ENCODE peak calls at places on chromosomes 7 and 10, in seven cellular contexts. Y is fibroblast of pulmonary artery, A is mesenteric fat pad, X is RWPE1, B is HEK293T, R is T-helper 2 cell, N is T-helper 22 cell. T is an unnamed sample.
A peak's percentile ranks its signal among the peaks of the same experiment; 100 is the strongest.

GRCh38 chr10:104391150-104391968 is 37.7 kb downstream of the CFAP58 start:
- DNase-seq in Y (peak; percentile 12), A (no peak), X (peak; percentile 79), B (no peak), R (no peak), N (no peak), T (no peak)

GRCh38 chr10:21372651-21373410 is 152.7 kb downstream of the SKIDA1 start:
- DNase-seq in Y (peak; percentile 93), A (no peak), X (peak; percentile 83), B (peak; percentile 43), R (peak; percentile 1), N (no peak), T (no peak)

GRCh38 chr10:44520651-44521050 is 135.8 kb upstream of the CXCL12 start:
- DNase-seq in Y (no peak), A (no peak), X (no peak), B (no peak), R (no peak), N (no peak), T (no peak)

GRCh38 chr7:138001529-138002095 is at the start of gene CREB3L2:
- DNase-seq in Y (peak; percentile 70), A (peak; percentile 92), X (no peak), B (peak; percentile 67), R (peak; percentile 64), N (peak; percentile 54), T (peak; percentile 30)

GRCh38 chr10:93447970-93448369 is 34.2 kb downstream of the MYOF start:
- DNase-seq in Y (no peak), A (no peak), X (no peak), B (no peak), R (no peak), N (no peak), T (no peak)

GRCh38 chr7:151631968-151632749 is 112.5 kb upstream of the RHEB start:
- DNase-seq in Y (peak; percentile 77), A (peak; percentile 96), X (peak; percentile 57), B (peak; percentile 91), R (peak; percentile 89), N (peak; percentile 84), T (peak; percentile 85)

GRCh38 chr10:36437367-36437766 is 688.0 kb upstream of the ANKRD30A start:
- DNase-seq in Y (no peak), A (no peak), X (no peak), B (no peak), R (no peak), N (no peak), T (no peak)

GRCh38 chr7:44486693-44487092 is 3.8 kb downstream of the NUDCD3 start:
- DNase-seq in Y (peak; percentile 52), A (no peak), X (no peak), B (no peak), R (no peak), N (no peak), T (no peak)

GRCh38 chr10:91923371-91924211 is at the start of gene BTAF1:
- DNase-seq in Y (peak; percentile 95), A (peak; percentile 97), X (peak; percentile 86), B (peak; percentile 92), R (peak; percentile 85), N (peak; percentile 83), T (peak; percentile 63)

T was measured in GF-D8.